ENCODE peak calls at places on chromosome 14, in five cellular contexts. M is ovary, Y is A549, V is body of pancreas, B is suprapubic skin. U is an unnamed sample. For H3K4me1, the result is how much of the 10 kb centered on the place peaks cover.

GRCh38 chr14:60327447-60328331 is 78.7 kb downstream of the PPM1A start:
- DNase-seq in M (no peak), Y (no peak), V (peak), B (no peak), U (no peak)

GRCh38 chr14:101194356-101195308 is 291.1 kb upstream of the RTL1 start:
- DNase-seq in M (peak), Y (no peak), V (no peak), B (peak), U (no peak)

GRCh38 chr14:75418779-75419768 is 8.7 kb upstream of the JDP2 start:
- DNase-seq in M (no peak), Y (no peak), V (peak), B (no peak), U (peak)

GRCh38 chr14:91167380-91167770 is 53.5 kb downstream of the DGLUCY start:
- DNase-seq in M (no peak), Y (no peak), V (peak), B (no peak), U (no peak)

GRCh38 chr14:103273145-103273846 is 60.7 kb upstream of the EIF5 start:
- DNase-seq in M (no peak), Y (no peak), V (no peak), B (no peak), U (no peak)

GRCh38 chr14:68306934-68307758 is 485.7 kb downstream of the ZFP36L1 start:
- DNase-seq in M (no peak), Y (no peak), V (peak), B (no peak), U (peak)

GRCh38 chr14:47365248-47365647 is 310.2 kb downstream of the MDGA2 start:
- DNase-seq in M (no peak), Y (no peak), V (no peak), B (no peak), U (no peak)

GRCh38 chr14:105329411-105330200 is 15.1 kb downstream of the PACS2 start:
- DNase-seq in M (no peak), Y (no peak), V (no peak), B (no peak), U (no peak)

GRCh38 chr14:60882219-60882618 is 98.7 kb downstream of the TRMT5 start:
- DNase-seq in M (no peak), Y (no peak), V (no peak), B (no peak), U (no peak)

GRCh38 chr14:76918751-76919421 is 92.7 kb downstream of the LRRC74A start:
- DNase-seq in M (peak), Y (peak), V (peak), B (peak), U (peak)

DNA sequence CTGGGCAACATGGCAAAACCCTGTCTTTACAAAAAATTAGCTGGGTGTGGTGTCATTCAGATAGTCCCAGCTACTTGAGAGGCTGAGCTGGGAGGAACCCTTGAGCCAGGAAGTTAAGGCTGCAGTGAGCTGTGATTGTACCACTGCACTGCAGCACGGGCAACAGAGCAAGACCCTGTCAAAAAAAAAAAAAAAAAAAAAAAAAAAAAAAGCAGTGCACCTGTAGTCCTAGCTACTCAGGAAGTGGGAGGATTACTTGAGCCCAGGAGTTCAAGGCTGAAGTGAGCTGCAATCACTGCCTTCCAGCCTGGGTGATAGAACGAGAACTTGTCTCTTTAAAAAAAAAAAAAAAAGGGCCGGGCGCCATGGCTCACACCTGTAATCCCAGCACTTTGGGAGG is 5.6 kb downstream of the REM2 start:
- DNase-seq in M (no peak), Y (no peak), V (no peak), B (no peak), U (no peak)
- H3K4me1 ChIP-seq in M (under half), Y (under half), V (under half), B (under half), U (under half)

GRCh38 chr14:81811705-81812269 is 278.1 kb upstream of the SEL1L start:
- DNase-seq in M (no peak), Y (no peak), V (no peak), B (no peak), U (no peak)
- TF ChIP-seq POLR2A in M (no peak), Y (no peak), V (no peak), B (no peak), U (no peak)

GRCh38 chr14:88614218-88614907 is 51.5 kb downstream of the ZC3H14 start:
- DNase-seq in M (no peak), Y (no peak), V (no peak), B (no peak), U (no peak)
- H3K4me1 ChIP-seq in M (under half), Y (under half), V (under half), B (under half), U (under half)

DNA sequence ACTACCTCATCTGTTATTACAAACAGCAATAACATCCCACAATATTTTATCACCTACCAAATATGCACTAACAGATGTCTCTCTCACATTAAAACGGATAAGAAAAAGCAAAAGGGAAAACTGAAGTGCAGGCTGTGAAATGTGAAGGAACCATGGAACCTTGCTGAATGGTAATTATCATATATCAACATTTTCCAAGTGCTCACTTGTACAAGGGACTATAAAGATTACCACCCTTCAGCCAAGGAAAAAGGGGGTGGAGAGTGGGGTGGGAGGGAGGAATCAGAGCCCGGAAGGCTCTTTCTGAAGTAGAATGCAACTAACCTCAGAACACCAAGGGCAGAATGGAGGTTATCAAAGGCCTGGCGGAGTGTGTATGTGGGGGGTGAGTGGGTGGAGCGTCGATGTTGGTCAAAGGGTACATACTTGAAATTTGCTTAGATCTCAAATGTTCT is 1.2 kb downstream of the SNX6 start:
- DNase-seq in M (no peak), Y (no peak), V (no peak), B (no peak), U (no peak)
- TF ChIP-seq POLR2A in M (no peak), Y (no peak), V (no peak), B (no peak), U (no peak)

U was measured in HCT116.